ENCODE peak calls at places on chromosome 3, in ten cellular contexts. S is stimulated activated naive CD8-positive, alpha-beta T cell treated with anti-CD3 and anti-CD28 coated beads, Interleukin-15, Interleukin-2, amounts not matched to agents 100 U/mL and 50 U/mL, for 24 hours; N is B cell; M is fibroblast of pulmonary artery; B is T-helper 2 cell; Z is GM06990; U is T1000; V is choroid plexus epithelial cell; L is stimulated activated CD8-positive, alpha-beta memory T cell treated with anti-CD3 and anti-CD28 coated beads, Interleukin-7, amount 100 ng/mL, for 24 hours; T is glutamatergic neuron. Y is an unnamed sample.

GRCh38 chr3:141170678-141171295 is 60.8 kb upstream of the PXYLP1 start:
- DNase-seq in S (no peak), U (no peak), M (no peak), V (no peak), L (no peak), N (no peak), T (no peak), Z (no peak), B (no peak), Y (no peak)

GRCh38 chr3:128242818-128243601 is 89.7 kb downstream of the EEFSEC start:
- DNase-seq in V (peak; percentile 15), U (no peak), T (no peak), B (no peak), S (peak; percentile 14), N (no peak), M (no peak), L (no peak), Z (no peak), Y (no peak)

GRCh38 chr3:169581633-169582032 is 81.9 kb downstream of the MECOM start:
- DNase-seq in M (no peak), T (no peak), L (no peak), Z (no peak), B (no peak), U (no peak), N (no peak), V (no peak), S (no peak), Y (no peak)

GRCh38 chr3:17742837-17743659 is 617 bp upstream of the TBC1D5 start:
- DNase-seq in V (no peak), L (no peak), N (no peak), Z (no peak), U (no peak), M (no peak), S (no peak), T (no peak), B (no peak), Y (no peak)

GRCh38 chr3:179666030-179666429 is 13.2 kb downstream of the USP13 start:
- DNase-seq in M (no peak), T (no peak), S (no peak), V (no peak), B (no peak), U (no peak), N (no peak), L (no peak), Z (no peak), Y (no peak)

GRCh38 chr3:68088216-68088615 is 433.8 kb upstream of the SUCLG2 start:
- DNase-seq in U (no peak), L (peak; percentile 0), V (no peak), T (no peak), B (no peak), S (peak; percentile 32), Z (no peak), M (no peak), N (no peak), Y (no peak)

GRCh38 chr3:47359283-47359682 is 21.5 kb upstream of the PTPN23 start:
- DNase-seq in L (no peak), V (no peak), S (no peak), N (no peak), B (no peak), U (no peak), T (no peak), M (no peak), Z (no peak), Y (no peak)

GRCh38 chr3:67381667-67382272 is 272.6 kb downstream of the SUCLG2 start:
- DNase-seq in N (no peak), U (no peak), V (peak; percentile 66), Z (no peak), M (peak; percentile 64), B (no peak), S (peak; percentile 22), L (no peak), T (no peak), Y (no peak)

GRCh38 chr3:172249039-172249438 is 199.2 kb downstream of the GHSR start:
- DNase-seq in S (no peak), Z (no peak), M (peak; percentile 53), N (no peak), U (no peak), L (no peak), B (no peak), V (peak; percentile 56), T (no peak), Y (no peak)

GRCh38 chr3:68249265-68249664 is 594.9 kb upstream of the SUCLG2 start:
- DNase-seq in B (no peak), Z (no peak), N (no peak), U (no peak), M (no peak), L (no peak), S (no peak), T (no peak), V (no peak), Y (no peak)

GRCh38 chr3:177335728-177336127 is 138.4 kb upstream of the TBL1XR1 start:
- DNase-seq in N (no peak), T (no peak), B (no peak), V (peak; percentile 58), U (no peak), L (no peak), S (no peak), Z (no peak), M (peak; percentile 45), Y (no peak)

GRCh38 chr3:125608419-125608818 is 13.1 kb upstream of the OSBPL11 start:
- DNase-seq in L (no peak), B (no peak), T (no peak), M (no peak), S (no peak), Z (no peak), V (no peak), N (no peak), U (no peak), Y (no peak)

Y was measured in nucleus accumbens.